ENCODE peak calls at places on chromosomes 6 and 20, in eight cellular contexts. C is B cell; E is stimulated activated CD8-positive, alpha-beta memory T cell treated with anti-CD3 and anti-CD28 coated beads, Interleukin-15, amount 100 ng/mL, for 1 hour; W is PC-3; R is fibroblast of mammary gland; P is mesendoderm; U is lower lobe of right lung; M is DMS79. V is an unnamed sample.

GRCh38 chr6:158158123-158158522 is 9.9 kb downstream of the SERAC1 start:
- DNase-seq in C (no peak), U (no peak), E (no peak), W (no peak), P (no peak), R (no peak), M (no peak), V (no peak)

GRCh38 chr20:61436674-61437279 is 184.7 kb downstream of the CDH4 start:
- DNase-seq in U (no peak), R (peak), M (peak), W (no peak), P (peak), C (peak), E (no peak), V (peak)

GRCh38 chr20:45963059-45964011 is 8.7 kb downstream of the ZNF335 start:
- DNase-seq in M (no peak), P (peak), E (no peak), R (peak), C (no peak), U (peak), W (peak), V (peak)

GRCh38 chr6:41975276-41975675 is 33.7 kb upstream of the CCND3 start:
- DNase-seq in E (no peak), U (no peak), W (no peak), R (no peak), P (no peak), C (no peak), M (no peak), V (no peak)

GRCh38 chr6:38179794-38180430 is 360.4 kb downstream of the ZFAND3 start:
- DNase-seq in E (no peak), C (no peak), M (no peak), W (no peak), U (no peak), P (no peak), R (no peak), V (no peak)

GRCh38 chr20:39107741-39108140 is 145.6 kb downstream of the DHX35 start:
- DNase-seq in P (no peak), E (no peak), C (no peak), M (no peak), W (peak), R (no peak), U (no peak), V (no peak)

GRCh38 chr20:11544029-11544678 is 373.5 kb upstream of the BTBD3 start:
- DNase-seq in W (peak), R (peak), U (no peak), P (peak), C (no peak), E (no peak), M (peak), V (peak)

GRCh38 chr6:40743226-40743625 is 156.1 kb upstream of the LRFN2 start:
- DNase-seq in R (no peak), P (peak), E (no peak), W (no peak), U (no peak), C (no peak), M (no peak), V (no peak)

GRCh38 chr6:72650081-72650745 is 28.3 kb downstream of the KCNQ5 start:
- DNase-seq in P (no peak), E (no peak), M (no peak), U (no peak), C (no peak), R (peak), W (peak), V (peak)

GRCh38 chr6:130050230-130050629 is 31.8 kb downstream of the L3MBTL3 start:
- DNase-seq in C (no peak), W (no peak), M (no peak), R (peak), P (no peak), E (no peak), U (no peak), V (peak)

GRCh38 chr6:21185849-21186478 is 407.6 kb upstream of the SOX4 start:
- DNase-seq in R (no peak), W (no peak), M (peak), C (no peak), P (peak), U (no peak), E (no peak), V (no peak)

GRCh38 chr6:107436881-107437280 is 22.5 kb downstream of the PDSS2 start:
- DNase-seq in W (no peak), P (no peak), R (no peak), M (no peak), E (no peak), C (no peak), U (no peak), V (no peak)

GRCh38 chr6:105560611-105561066 is 157.8 kb upstream of the PREP start:
- DNase-seq in C (no peak), P (no peak), W (peak), U (no peak), M (no peak), E (no peak), R (peak), V (peak)

GRCh38 chr6:36954262-36954931 is at the start of gene PI16:
- DNase-seq in W (no peak), C (no peak), E (no peak), R (no peak), U (no peak), M (no peak), P (no peak), V (peak)

GRCh38 chr20:32204485-32205115 is 2.9 kb downstream of the PLAGL2 start:
- DNase-seq in M (no peak), C (no peak), P (no peak), U (no peak), E (no peak), R (no peak), W (peak), V (no peak)

GRCh38 chr20:34268851-34269668 is 27.8 kb downstream of the ASIP start:
- DNase-seq in C (no peak), E (no peak), P (peak), U (peak), W (no peak), M (no peak), R (peak), V (no peak)

GRCh38 chr20:44407402-44408184 is 52.1 kb downstream of the HNF4A start:
- DNase-seq in E (no peak), R (peak), U (no peak), M (no peak), P (peak), C (no peak), W (peak), V (peak)

GRCh38 chr6:35092362-35093117 is 48.6 kb downstream of the TCP11 start:
- DNase-seq in R (peak), W (no peak), E (no peak), C (no peak), U (no peak), P (no peak), M (no peak), V (peak)

GRCh38 chr6:163416380-163416629 is 1.8 kb downstream of the QKI start:
- DNase-seq in C (no peak), P (no peak), R (no peak), E (no peak), W (no peak), U (no peak), M (no peak), V (no peak)

GRCh38 chr6:53359843-53360834 is 11.4 kb upstream of the ELOVL5 start:
- DNase-seq in M (peak), P (peak), C (no peak), W (no peak), E (no peak), R (peak), U (no peak), V (peak)

GRCh38 chr6:43386492-43386891 is 17.0 kb upstream of the ZNF318 start:
- DNase-seq in C (no peak), P (no peak), R (peak), E (no peak), M (peak), U (no peak), W (no peak), V (peak)

GRCh38 chr6:150492941-150493340 is 106.7 kb upstream of the PLEKHG1 start:
- DNase-seq in P (no peak), M (no peak), W (peak), C (no peak), U (no peak), E (no peak), R (peak), V (peak)